ENCODE peak calls at places on chromosomes 5 and 9, in six cellular contexts. U is gastrocnemius medialis, Z is body of pancreas, B is IMR-90, P is astrocyte, D is HCT116. V is an unnamed sample.

GRCh38 chr9:111005711-111006482 is 32.4 kb downstream of the LPAR1 start:
- DNase-seq in B (peak; percentile 50), U (no peak), D (no peak), Z (no peak), P (peak; percentile 9), V (peak; percentile 62)

GRCh38 chr9:89877051-89878002 is 272.5 kb downstream of the GADD45G start:
- DNase-seq in Z (peak; percentile 29), D (no peak), P (no peak), B (no peak), U (peak; percentile 84), V (peak; percentile 19)

GRCh38 chr9:100082786-100083185 is 16.0 kb downstream of the ERP44 start:
- DNase-seq in D (no peak), Z (no peak), B (peak; percentile 70), P (peak; percentile 53), U (no peak), V (no peak)

GRCh38 chr5:40790947-40791593 is 7.1 kb downstream of the PRKAA1 start:
- DNase-seq in D (no peak), U (no peak), Z (no peak), P (peak; percentile 32), B (peak; percentile 41), V (no peak)

GRCh38 chr5:61991861-61992260 is 314.1 kb upstream of the KIF2A start:
- DNase-seq in D (no peak), B (no peak), Z (no peak), P (peak; percentile 5), U (no peak), V (no peak)

GRCh38 chr5:154866841-154867240 is 8.4 kb downstream of the CNOT8 start:
- DNase-seq in P (no peak), B (peak; percentile 26), D (no peak), Z (no peak), U (no peak), V (no peak)

GRCh38 chr5:72194846-72195245 is 87.6 kb downstream of the MAP1B start:
- DNase-seq in D (no peak), Z (no peak), B (no peak), P (no peak), U (no peak), V (no peak)

GRCh38 chr5:83026930-83027687 is 50.1 kb downstream of the TMEM167A start:
- DNase-seq in Z (no peak), P (no peak), D (no peak), U (no peak), B (peak; percentile 5), V (no peak)

GRCh38 chr5:14665949-14666741 is 1.6 kb downstream of the OTULIN start:
- DNase-seq in P (no peak), D (no peak), B (peak; percentile 33), Z (peak; percentile 34), U (peak; percentile 30), V (peak; percentile 64)

GRCh38 chr5:87308024-87308423 is 40.3 kb downstream of the RASA1 start:
- DNase-seq in Z (no peak), D (no peak), B (no peak), U (no peak), P (no peak), V (no peak)

GRCh38 chr5:168366124-168366523 is 74.7 kb downstream of the WWC1 start:
- DNase-seq in B (peak; percentile 95), U (no peak), D (no peak), Z (no peak), P (peak; percentile 85), V (no peak)

GRCh38 chr9:98709968-98710965 is 1.5 kb upstream of the GABBR2 start:
- DNase-seq in Z (peak; percentile 5), P (peak; percentile 52), U (no peak), D (no peak), B (peak; percentile 73), V (no peak)

GRCh38 chr9:14205463-14205862 is 108.5 kb downstream of the NFIB start:
- DNase-seq in P (peak; percentile 97), Z (no peak), D (no peak), U (no peak), B (peak; percentile 82), V (no peak)

GRCh38 chr5:1542011-1542410 is 18.3 kb upstream of the LPCAT1 start:
- DNase-seq in Z (no peak), D (no peak), U (no peak), P (no peak), B (no peak), V (peak; percentile 36)

GRCh38 chr9:6197330-6197729 is 18.3 kb upstream of the IL33 start:
- DNase-seq in B (peak; percentile 5), P (no peak), Z (peak; percentile 55), D (peak; percentile 12), U (no peak), V (no peak)

DNA sequence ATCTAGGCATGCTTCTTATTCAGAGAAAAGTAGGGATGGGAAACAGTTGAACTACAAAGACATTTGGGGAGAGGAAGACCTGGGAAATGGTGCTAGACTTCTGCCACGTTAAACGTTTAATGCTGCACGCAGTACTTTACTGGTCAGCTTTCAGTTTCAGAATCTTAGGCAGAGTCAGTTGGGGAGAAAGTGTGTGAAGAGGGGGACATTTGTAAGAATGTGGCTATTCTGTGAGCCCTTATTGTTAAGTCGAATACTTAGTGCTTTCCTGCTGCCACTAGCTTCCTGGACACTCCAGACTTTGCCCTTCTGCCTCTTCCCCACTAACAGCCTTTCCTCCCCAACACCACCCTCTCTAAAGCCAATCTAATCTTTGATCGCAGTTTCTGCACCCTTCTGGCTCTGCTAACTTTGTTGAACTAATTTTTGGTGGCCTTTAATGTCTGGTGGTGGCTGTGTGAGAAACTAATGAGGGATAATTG is 6.1 kb downstream of the CYSTM1 start:
- DNase-seq in U (no peak), B (no peak), D (no peak), Z (no peak), P (no peak), V (peak; percentile 66)
- H3K4me1 ChIP-seq in U (peaks cover 90% of the 10 kb centered on the region), B (peaks cover 10% of the 10 kb centered on the region), D (peaks cover 49% of the 10 kb centered on the region), Z (peaks cover 80% of the 10 kb centered on the region), P (peaks cover 10% of the 10 kb centered on the region), V (no peaks in the 10 kb centered on the region)

DNA sequence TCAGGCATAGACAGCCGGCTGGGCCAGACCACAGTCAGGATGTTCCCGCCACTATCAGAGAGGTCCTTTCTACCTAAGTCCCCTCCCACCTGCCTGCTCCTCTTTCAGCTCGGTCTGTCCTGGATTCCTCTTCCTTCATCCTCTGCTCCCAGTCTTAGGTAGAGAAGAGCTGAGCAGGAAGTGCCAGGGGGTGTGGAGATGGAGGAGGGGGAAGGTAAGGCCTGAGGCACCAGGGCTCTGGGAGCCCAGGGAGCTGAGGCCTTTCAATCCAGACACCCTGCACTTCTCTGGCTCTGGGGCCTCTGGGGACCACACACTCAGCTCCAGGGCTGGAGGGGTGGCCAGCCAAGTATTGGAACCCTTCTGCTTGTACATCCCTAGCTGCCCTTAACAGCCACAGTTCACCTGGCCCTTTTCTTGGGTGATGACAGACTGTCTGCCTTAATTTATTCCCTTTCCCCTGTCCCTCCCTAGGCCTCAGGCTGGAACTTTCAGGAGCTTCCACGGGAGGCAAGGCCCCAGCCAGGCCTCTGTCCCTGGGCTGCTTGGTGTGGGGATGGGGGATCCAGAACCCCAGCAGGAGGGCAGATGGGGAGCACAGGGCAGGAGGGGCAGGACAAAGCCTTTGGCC is 15.6 kb downstream of the IRF1 start:
- DNase-seq in Z (no peak), U (peak; percentile 11), B (no peak), D (no peak), P (no peak), V (peak; percentile 54)
- H3K27ac ChIP-seq in Z (peak overlapping the region; percentile 44), U (peak overlapping the region; percentile 21), B (no peak overlapping the region), D (no peak overlapping the region), P (no peak overlapping the region), V (peak overlapping the region; percentile 82)

GRCh38 chr5:68250662-68251298 is 35.2 kb downstream of the PIK3R1 start:
- DNase-seq in Z (no peak), U (no peak), D (no peak), B (no peak), P (no peak), V (no peak)
- H3K4me3 ChIP-seq in Z (no peak overlapping the region), U (peak overlapping the region; percentile 8), D (no peak overlapping the region), B (no peak overlapping the region), P (no peak overlapping the region), V (no peak overlapping the region)

GRCh38 chr5:171453056-171453725 is 33.7 kb downstream of the FGF18 start:
- DNase-seq in P (no peak), B (no peak), Z (no peak), U (no peak), D (no peak), V (no peak)

GRCh38 chr5:171445910-171446516 is 26.6 kb downstream of the FGF18 start:
- DNase-seq in U (peak; percentile 24), D (no peak), B (peak; percentile 83), Z (peak; percentile 24), P (peak; percentile 81), V (no peak)

GRCh38 chr5:171451421-171451820 is 32.0 kb downstream of the FGF18 start:
- DNase-seq in U (no peak), B (no peak), P (no peak), D (no peak), Z (no peak), V (no peak)

GRCh38 chr5:171450423-171451246 is 31.2 kb downstream of the FGF18 start:
- DNase-seq in Z (peak; percentile 22), U (peak; percentile 45), D (no peak), B (peak; percentile 73), P (peak; percentile 65), V (peak; percentile 62)

GRCh38 chr5:171449426-171449825 is 30.0 kb downstream of the FGF18 start:
- DNase-seq in P (no peak), B (no peak), U (no peak), Z (no peak), D (no peak), V (no peak)
- H3K4me1 ChIP-seq in P (peaks cover 19% of the 10 kb centered on the region), B (peaks cover 8% of the 10 kb centered on the region), U (no peaks in the 10 kb centered on the region), Z (no peaks in the 10 kb centered on the region), D (peaks cover 37% of the 10 kb centered on the region), V (peaks cover 10% of the 10 kb centered on the region)

V was measured in Peyer's patch.